ENCODE peak calls at places on chromosomes 6 and 20, in nine cellular contexts. One of them, this sample, is unnamed.

GRCh38 chr20:20369353-20370086 is 1.6 kb downstream of the INSM1 start:
- DNase-seq in WTC11: peak; percentile 66
- DNase-seq in progenitor cell of endocrine pancreas: peak; percentile 44
- DNase-seq in choroid plexus epithelial cell: no peak
- DNase-seq in CD8-positive, alpha-beta T cell: no peak
- DNase-seq in foreskin keratinocyte: peak; percentile 19
- DNase-seq in RWPE1: no peak
- DNase-seq in prostate gland: no peak
- DNase-seq in CD14-positive monocyte: no peak
- DNase-seq in this sample: no peak

GRCh38 chr6:138577151-138577915 is 78.0 kb upstream of the NHSL1 start:
- DNase-seq in progenitor cell of endocrine pancreas: no peak
- DNase-seq in foreskin keratinocyte: no peak
- DNase-seq in CD8-positive, alpha-beta T cell: no peak
- DNase-seq in prostate gland: no peak
- DNase-seq in CD14-positive monocyte: no peak
- DNase-seq in choroid plexus epithelial cell: no peak
- DNase-seq in WTC11: no peak
- DNase-seq in RWPE1: no peak
- DNase-seq in this sample: no peak

GRCh38 chr20:51763965-51764602 is 4.1 kb downstream of the ATP9A start:
- DNase-seq in progenitor cell of endocrine pancreas: no peak
- DNase-seq in prostate gland: no peak
- DNase-seq in foreskin keratinocyte: no peak
- DNase-seq in WTC11: no peak
- DNase-seq in CD8-positive, alpha-beta T cell: no peak
- DNase-seq in CD14-positive monocyte: no peak
- DNase-seq in choroid plexus epithelial cell: peak; percentile 32
- DNase-seq in RWPE1: no peak
- DNase-seq in this sample: no peak

GRCh38 chr6:138517635-138518034 is 18.3 kb upstream of the NHSL1 start:
- DNase-seq in prostate gland: peak; percentile 31
- DNase-seq in CD14-positive monocyte: peak; percentile 55
- DNase-seq in progenitor cell of endocrine pancreas: no peak
- DNase-seq in RWPE1: peak; percentile 34
- DNase-seq in choroid plexus epithelial cell: peak; percentile 60
- DNase-seq in CD8-positive, alpha-beta T cell: peak; percentile 27
- DNase-seq in WTC11: peak; percentile 66
- DNase-seq in foreskin keratinocyte: no peak
- DNase-seq in this sample: peak; percentile 54

GRCh38 chr20:38321959-38322598 is 18.1 kb downstream of the BPI start:
- DNase-seq in RWPE1: peak; percentile 82
- DNase-seq in choroid plexus epithelial cell: peak; percentile 86
- DNase-seq in progenitor cell of endocrine pancreas: no peak
- DNase-seq in CD14-positive monocyte: no peak
- DNase-seq in foreskin keratinocyte: no peak
- DNase-seq in CD8-positive, alpha-beta T cell: no peak
- DNase-seq in prostate gland: peak; percentile 34
- DNase-seq in WTC11: peak; percentile 35
- DNase-seq in this sample: peak; percentile 63

GRCh38 chr20:11626551-11626950 is 291.1 kb upstream of the BTBD3 start:
- DNase-seq in WTC11: no peak
- DNase-seq in progenitor cell of endocrine pancreas: no peak
- DNase-seq in RWPE1: no peak
- DNase-seq in foreskin keratinocyte: no peak
- DNase-seq in prostate gland: no peak
- DNase-seq in choroid plexus epithelial cell: no peak
- DNase-seq in CD14-positive monocyte: no peak
- DNase-seq in CD8-positive, alpha-beta T cell: no peak
- DNase-seq in this sample: no peak

GRCh38 chr6:170371588-170371987 is 65.0 kb downstream of the FAM120B start:
- DNase-seq in progenitor cell of endocrine pancreas: no peak
- DNase-seq in prostate gland: no peak
- DNase-seq in CD8-positive, alpha-beta T cell: no peak
- DNase-seq in foreskin keratinocyte: no peak
- DNase-seq in choroid plexus epithelial cell: no peak
- DNase-seq in WTC11: peak; percentile 30
- DNase-seq in CD14-positive monocyte: no peak
- DNase-seq in RWPE1: no peak
- DNase-seq in this sample: no peak

GRCh38 chr6:138432063-138432356 is 28.0 kb downstream of the HEBP2 start:
- DNase-seq in CD8-positive, alpha-beta T cell: no peak
- DNase-seq in progenitor cell of endocrine pancreas: no peak
- DNase-seq in foreskin keratinocyte: no peak
- DNase-seq in CD14-positive monocyte: no peak
- DNase-seq in choroid plexus epithelial cell: no peak
- DNase-seq in prostate gland: no peak
- DNase-seq in RWPE1: no peak
- DNase-seq in WTC11: no peak
- DNase-seq in this sample: no peak

GRCh38 chr20:22925613-22925983 is 109.5 kb upstream of the SSTR4 start:
- DNase-seq in CD14-positive monocyte: no peak
- DNase-seq in choroid plexus epithelial cell: no peak
- DNase-seq in RWPE1: no peak
- DNase-seq in foreskin keratinocyte: peak; percentile 6
- DNase-seq in CD8-positive, alpha-beta T cell: no peak
- DNase-seq in WTC11: no peak
- DNase-seq in prostate gland: no peak
- DNase-seq in progenitor cell of endocrine pancreas: no peak
- DNase-seq in this sample: no peak

GRCh38 chr6:27139753-27140522 is 107.6 kb upstream of the PRSS16 start:
- DNase-seq in progenitor cell of endocrine pancreas: no peak
- DNase-seq in foreskin keratinocyte: no peak
- DNase-seq in RWPE1: no peak
- DNase-seq in CD8-positive, alpha-beta T cell: no peak
- DNase-seq in WTC11: no peak
- DNase-seq in prostate gland: no peak
- DNase-seq in choroid plexus epithelial cell: no peak
- DNase-seq in CD14-positive monocyte: no peak
- DNase-seq in this sample: no peak

GRCh38 chr6:47203968-47204611 is 105.6 kb downstream of the TNFRSF21 start:
- DNase-seq in foreskin keratinocyte: no peak
- DNase-seq in WTC11: no peak
- DNase-seq in choroid plexus epithelial cell: no peak
- DNase-seq in CD14-positive monocyte: no peak
- DNase-seq in CD8-positive, alpha-beta T cell: no peak
- DNase-seq in progenitor cell of endocrine pancreas: no peak
- DNase-seq in RWPE1: no peak
- DNase-seq in prostate gland: no peak
- DNase-seq in this sample: peak; percentile 31

GRCh38 chr20:53598140-53599038 is 4.8 kb upstream of the ZNF217 start:
- DNase-seq in CD8-positive, alpha-beta T cell: no peak
- DNase-seq in prostate gland: no peak
- DNase-seq in WTC11: no peak
- DNase-seq in choroid plexus epithelial cell: no peak
- DNase-seq in foreskin keratinocyte: no peak
- DNase-seq in RWPE1: no peak
- DNase-seq in progenitor cell of endocrine pancreas: no peak
- DNase-seq in CD14-positive monocyte: no peak
- DNase-seq in this sample: no peak

DNA sequence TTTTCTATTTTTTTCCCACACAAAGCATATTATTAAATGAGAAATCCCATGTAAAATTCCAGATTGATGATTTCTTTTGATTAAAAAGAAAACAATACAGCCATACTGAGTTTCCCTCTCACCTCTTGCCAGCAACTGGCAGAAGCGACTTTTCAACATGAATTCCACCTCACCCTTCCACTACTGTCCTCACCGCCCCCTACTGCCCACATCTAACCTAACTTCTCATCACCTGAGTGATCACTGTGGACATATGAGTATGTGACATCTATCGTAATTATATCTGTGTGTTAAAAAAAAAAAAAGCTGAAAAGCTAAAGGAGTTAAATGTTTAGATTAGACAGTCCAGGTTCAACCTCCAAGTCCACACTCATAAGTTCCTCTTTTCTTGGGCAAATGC is 528.6 kb downstream of the PRKN start:
- DNase-seq in choroid plexus epithelial cell: peak; percentile 17
- DNase-seq in progenitor cell of endocrine pancreas: no peak
- DNase-seq in foreskin keratinocyte: no peak
- DNase-seq in RWPE1: no peak
- DNase-seq in prostate gland: no peak
- DNase-seq in CD14-positive monocyte: no peak
- DNase-seq in WTC11: peak; percentile 19
- DNase-seq in CD8-positive, alpha-beta T cell: no peak
- DNase-seq in this sample: peak; percentile 30
- TF ChIP-seq CTCF in choroid plexus epithelial cell: peak; percentile 43
- TF ChIP-seq CTCF in progenitor cell of endocrine pancreas: no peak
- TF ChIP-seq CTCF in foreskin keratinocyte: no peak
- TF ChIP-seq CTCF in RWPE1: no peak
- TF ChIP-seq CTCF in prostate gland: no peak
- TF ChIP-seq CTCF in CD14-positive monocyte: peak; percentile 8
- TF ChIP-seq CTCF in WTC11: no peak
- TF ChIP-seq CTCF in CD8-positive, alpha-beta T cell: no peak
- TF ChIP-seq CTCF in this sample: peak; percentile 16

GRCh38 chr20:25222461-25223178 is 25.3 kb upstream of the PYGB start:
- DNase-seq in prostate gland: no peak
- DNase-seq in progenitor cell of endocrine pancreas: no peak
- DNase-seq in CD8-positive, alpha-beta T cell: no peak
- DNase-seq in choroid plexus epithelial cell: peak; percentile 34
- DNase-seq in CD14-positive monocyte: no peak
- DNase-seq in foreskin keratinocyte: no peak
- DNase-seq in WTC11: no peak
- DNase-seq in RWPE1: no peak
- DNase-seq in this sample: no peak

GRCh38 chr20:25223765-25224720 is 23.8 kb upstream of the PYGB start:
- DNase-seq in prostate gland: no peak
- DNase-seq in foreskin keratinocyte: no peak
- DNase-seq in WTC11: no peak
- DNase-seq in CD8-positive, alpha-beta T cell: no peak
- DNase-seq in RWPE1: no peak
- DNase-seq in progenitor cell of endocrine pancreas: no peak
- DNase-seq in choroid plexus epithelial cell: no peak
- DNase-seq in CD14-positive monocyte: no peak
- DNase-seq in this sample: no peak

GRCh38 chr20:25221592-25222460 is 26.1 kb upstream of the PYGB start:
- DNase-seq in RWPE1: no peak
- DNase-seq in CD14-positive monocyte: no peak
- DNase-seq in CD8-positive, alpha-beta T cell: no peak
- DNase-seq in foreskin keratinocyte: no peak
- DNase-seq in progenitor cell of endocrine pancreas: no peak
- DNase-seq in prostate gland: no peak
- DNase-seq in choroid plexus epithelial cell: no peak
- DNase-seq in WTC11: no peak
- DNase-seq in this sample: no peak

GRCh38 chr20:25224941-25225340 is 22.9 kb upstream of the PYGB start:
- DNase-seq in choroid plexus epithelial cell: no peak
- DNase-seq in prostate gland: no peak
- DNase-seq in RWPE1: no peak
- DNase-seq in progenitor cell of endocrine pancreas: no peak
- DNase-seq in CD14-positive monocyte: no peak
- DNase-seq in foreskin keratinocyte: no peak
- DNase-seq in CD8-positive, alpha-beta T cell: no peak
- DNase-seq in WTC11: no peak
- DNase-seq in this sample: no peak

DNA sequence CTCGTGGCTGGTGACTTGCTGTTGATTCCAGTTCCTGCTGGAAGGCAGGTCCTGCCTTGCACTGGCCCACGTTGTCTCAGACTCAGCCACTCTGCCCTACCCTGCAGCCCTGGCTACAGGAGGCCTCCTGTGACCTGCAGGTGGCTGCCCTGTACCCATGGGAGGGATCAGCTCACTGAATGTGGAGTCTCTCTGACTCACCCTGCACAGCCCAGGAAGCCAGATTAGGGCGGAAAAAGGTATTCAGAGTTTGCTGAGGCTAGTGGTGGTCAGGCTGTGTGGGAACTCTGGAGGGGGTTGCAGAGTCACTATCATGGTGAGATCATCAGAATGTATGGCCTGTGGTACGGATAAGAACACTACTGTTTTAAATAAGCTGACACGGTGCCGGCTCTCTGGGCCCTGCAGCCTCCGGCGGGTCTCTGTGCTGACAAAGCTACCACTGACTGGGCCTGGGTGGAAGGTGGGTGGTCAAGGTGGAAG is 24.7 kb upstream of the PYGB start:
- DNase-seq in CD14-positive monocyte: no peak
- DNase-seq in prostate gland: no peak
- DNase-seq in WTC11: no peak
- DNase-seq in CD8-positive, alpha-beta T cell: no peak
- DNase-seq in RWPE1: peak; percentile 96
- DNase-seq in progenitor cell of endocrine pancreas: no peak
- DNase-seq in foreskin keratinocyte: peak; percentile 96
- DNase-seq in choroid plexus epithelial cell: peak; percentile 96
- DNase-seq in this sample: peak; percentile 97
- TF ChIP-seq CTCF in CD14-positive monocyte: no peak
- TF ChIP-seq CTCF in prostate gland: no peak
- TF ChIP-seq CTCF in WTC11: no peak
- TF ChIP-seq CTCF in CD8-positive, alpha-beta T cell: no peak
- TF ChIP-seq CTCF in RWPE1: no peak
- TF ChIP-seq CTCF in progenitor cell of endocrine pancreas: no peak
- TF ChIP-seq CTCF in foreskin keratinocyte: peak; percentile 71
- TF ChIP-seq CTCF in choroid plexus epithelial cell: peak; percentile 17
- TF ChIP-seq CTCF in this sample: no peak

DNA sequence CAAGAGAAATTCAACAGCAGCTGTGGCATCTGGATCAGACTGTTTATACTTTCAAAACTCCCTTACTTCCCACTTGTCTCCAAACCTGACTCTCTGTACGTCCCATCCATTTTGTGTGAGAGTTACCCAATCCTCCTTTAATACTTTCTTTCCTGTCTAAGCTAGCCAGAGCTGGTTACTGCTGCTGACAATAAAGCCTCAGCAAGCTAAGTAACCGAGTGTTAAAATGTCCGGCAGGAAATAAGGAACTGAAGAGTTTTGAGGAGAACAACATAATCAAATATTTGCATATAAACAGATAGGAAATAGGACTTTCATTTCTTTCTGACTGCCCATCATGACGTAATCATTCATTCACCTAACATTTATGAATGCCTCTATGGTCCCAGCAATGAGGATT is 11.6 kb downstream of the TMEM30A start:
- DNase-seq in RWPE1: no peak
- DNase-seq in foreskin keratinocyte: no peak
- DNase-seq in prostate gland: no peak
- DNase-seq in choroid plexus epithelial cell: no peak
- DNase-seq in progenitor cell of endocrine pancreas: no peak
- DNase-seq in CD14-positive monocyte: no peak
- DNase-seq in WTC11: no peak
- DNase-seq in CD8-positive, alpha-beta T cell: no peak
- DNase-seq in this sample: no peak
- TF ChIP-seq CTCF in RWPE1: no peak
- TF ChIP-seq CTCF in foreskin keratinocyte: no peak
- TF ChIP-seq CTCF in prostate gland: no peak
- TF ChIP-seq CTCF in choroid plexus epithelial cell: no peak
- TF ChIP-seq CTCF in progenitor cell of endocrine pancreas: no peak
- TF ChIP-seq CTCF in CD14-positive monocyte: no peak
- TF ChIP-seq CTCF in WTC11: no peak
- TF ChIP-seq CTCF in CD8-positive, alpha-beta T cell: no peak
- TF ChIP-seq CTCF in this sample: no peak

GRCh38 chr6:66931787-66932186 is 1224.8 kb upstream of the EYS start:
- DNase-seq in WTC11: no peak
- DNase-seq in prostate gland: no peak
- DNase-seq in RWPE1: no peak
- DNase-seq in choroid plexus epithelial cell: no peak
- DNase-seq in CD14-positive monocyte: no peak
- DNase-seq in CD8-positive, alpha-beta T cell: no peak
- DNase-seq in foreskin keratinocyte: no peak
- DNase-seq in progenitor cell of endocrine pancreas: no peak
- DNase-seq in this sample: no peak

GRCh38 chr6:66930559-66931290 is 1223.7 kb upstream of the EYS start:
- DNase-seq in CD14-positive monocyte: no peak
- DNase-seq in prostate gland: no peak
- DNase-seq in RWPE1: peak; percentile 66
- DNase-seq in progenitor cell of endocrine pancreas: no peak
- DNase-seq in CD8-positive, alpha-beta T cell: no peak
- DNase-seq in foreskin keratinocyte: peak; percentile 79
- DNase-seq in choroid plexus epithelial cell: peak; percentile 76
- DNase-seq in WTC11: no peak
- DNase-seq in this sample: peak; percentile 60

GRCh38 chr6:66926060-66926459 is 1219.0 kb upstream of the EYS start:
- DNase-seq in choroid plexus epithelial cell: peak; percentile 56
- DNase-seq in progenitor cell of endocrine pancreas: no peak
- DNase-seq in prostate gland: no peak
- DNase-seq in RWPE1: no peak
- DNase-seq in CD8-positive, alpha-beta T cell: no peak
- DNase-seq in foreskin keratinocyte: no peak
- DNase-seq in WTC11: no peak
- DNase-seq in CD14-positive monocyte: no peak
- DNase-seq in this sample: no peak
- TF ChIP-seq CTCF in choroid plexus epithelial cell: peak; percentile 29
- TF ChIP-seq CTCF in progenitor cell of endocrine pancreas: no peak
- TF ChIP-seq CTCF in prostate gland: peak; percentile 36
- TF ChIP-seq CTCF in RWPE1: peak; percentile 19
- TF ChIP-seq CTCF in CD8-positive, alpha-beta T cell: no peak
- TF ChIP-seq CTCF in foreskin keratinocyte: no peak
- TF ChIP-seq CTCF in WTC11: no peak
- TF ChIP-seq CTCF in CD14-positive monocyte: no peak
- TF ChIP-seq CTCF in this sample: peak; percentile 28